ENCODE peak calls at places on chromosomes 5 and 9, in nine cellular contexts. One of them, this sample, is unnamed.

GRCh38 chr9:89078860-89079259 is 87.6 kb downstream of the S1PR3 start:
- DNase-seq in hepatocyte: no peak
- DNase-seq in H9: no peak
- DNase-seq in esophagus squamous epithelium: no peak
- DNase-seq in stomach: no peak
- DNase-seq in prostate gland: no peak
- DNase-seq in left lung: no peak
- DNase-seq in IMR-90: peak; percentile 57
- DNase-seq in dorsolateral prefrontal cortex: no peak
- DNase-seq in this sample: no peak

GRCh38 chr9:88580961-88581360 is 46.0 kb downstream of the NXNL2 start:
- DNase-seq in esophagus squamous epithelium: no peak
- DNase-seq in IMR-90: peak; percentile 37
- DNase-seq in dorsolateral prefrontal cortex: no peak
- DNase-seq in stomach: no peak
- DNase-seq in H9: no peak
- DNase-seq in prostate gland: no peak
- DNase-seq in hepatocyte: no peak
- DNase-seq in left lung: no peak
- DNase-seq in this sample: no peak

GRCh38 chr5:27403248-27403882 is 365.0 kb upstream of the CDH9 start:
- DNase-seq in IMR-90: no peak
- DNase-seq in hepatocyte: no peak
- DNase-seq in prostate gland: no peak
- DNase-seq in left lung: no peak
- DNase-seq in H9: no peak
- DNase-seq in stomach: no peak
- DNase-seq in dorsolateral prefrontal cortex: no peak
- DNase-seq in esophagus squamous epithelium: no peak
- DNase-seq in this sample: no peak

GRCh38 chr5:72752909-72753308 is 63.6 kb upstream of the TNPO1 start:
- DNase-seq in esophagus squamous epithelium: no peak
- DNase-seq in IMR-90: no peak
- DNase-seq in stomach: no peak
- DNase-seq in prostate gland: no peak
- DNase-seq in left lung: no peak
- DNase-seq in H9: no peak
- DNase-seq in dorsolateral prefrontal cortex: no peak
- DNase-seq in hepatocyte: no peak
- DNase-seq in this sample: no peak

GRCh38 chr5:10611290-10611689 is 47.4 kb downstream of the ANKRD33B start:
- DNase-seq in esophagus squamous epithelium: no peak
- DNase-seq in IMR-90: peak; percentile 73
- DNase-seq in stomach: no peak
- DNase-seq in hepatocyte: no peak
- DNase-seq in H9: no peak
- DNase-seq in prostate gland: no peak
- DNase-seq in dorsolateral prefrontal cortex: no peak
- DNase-seq in left lung: no peak
- DNase-seq in this sample: no peak

GRCh38 chr5:10202089-10202753 is 47.5 kb downstream of the ATPSCKMT start:
- DNase-seq in dorsolateral prefrontal cortex: no peak
- DNase-seq in IMR-90: no peak
- DNase-seq in H9: no peak
- DNase-seq in hepatocyte: no peak
- DNase-seq in esophagus squamous epithelium: no peak
- DNase-seq in prostate gland: no peak
- DNase-seq in left lung: no peak
- DNase-seq in stomach: no peak
- DNase-seq in this sample: no peak

GRCh38 chr9:108270041-108270440 is 585.7 kb downstream of the ACTL7B start:
- DNase-seq in left lung: no peak
- DNase-seq in prostate gland: no peak
- DNase-seq in H9: no peak
- DNase-seq in hepatocyte: peak; percentile 22
- DNase-seq in dorsolateral prefrontal cortex: no peak
- DNase-seq in esophagus squamous epithelium: no peak
- DNase-seq in stomach: no peak
- DNase-seq in IMR-90: peak; percentile 38
- DNase-seq in this sample: no peak

GRCh38 chr5:97297063-97297715 is 114.1 kb upstream of the RIOK2 start:
- DNase-seq in H9: peak; percentile 76
- DNase-seq in prostate gland: no peak
- DNase-seq in dorsolateral prefrontal cortex: no peak
- DNase-seq in esophagus squamous epithelium: no peak
- DNase-seq in IMR-90: peak; percentile 23
- DNase-seq in stomach: no peak
- DNase-seq in hepatocyte: peak; percentile 49
- DNase-seq in left lung: no peak
- DNase-seq in this sample: no peak

GRCh38 chr5:29016067-29016466 is 1977.7 kb upstream of the CDH9 start:
- DNase-seq in prostate gland: no peak
- DNase-seq in hepatocyte: no peak
- DNase-seq in H9: no peak
- DNase-seq in left lung: no peak
- DNase-seq in esophagus squamous epithelium: no peak
- DNase-seq in stomach: no peak
- DNase-seq in IMR-90: no peak
- DNase-seq in dorsolateral prefrontal cortex: no peak
- DNase-seq in this sample: no peak

GRCh38 chr9:108600896-108601295 is 254.9 kb downstream of the ACTL7B start:
- DNase-seq in esophagus squamous epithelium: no peak
- DNase-seq in hepatocyte: no peak
- DNase-seq in prostate gland: no peak
- DNase-seq in left lung: no peak
- DNase-seq in H9: no peak
- DNase-seq in stomach: no peak
- DNase-seq in dorsolateral prefrontal cortex: no peak
- DNase-seq in IMR-90: no peak
- DNase-seq in this sample: no peak

GRCh38 chr5:159915913-159916840 is at the start of gene ADRA1B:
- DNase-seq in hepatocyte: peak; percentile 88
- DNase-seq in stomach: peak; percentile 73
- DNase-seq in esophagus squamous epithelium: no peak
- DNase-seq in left lung: peak; percentile 88
- DNase-seq in prostate gland: peak; percentile 31
- DNase-seq in H9: peak; percentile 80
- DNase-seq in dorsolateral prefrontal cortex: peak; percentile 44
- DNase-seq in IMR-90: peak; percentile 53
- DNase-seq in this sample: peak; percentile 89

GRCh38 chr9:110116543-110116885 is 91.4 kb downstream of the C9orf152 start:
- DNase-seq in prostate gland: no peak
- DNase-seq in IMR-90: peak; percentile 99
- DNase-seq in left lung: no peak
- DNase-seq in H9: no peak
- DNase-seq in stomach: no peak
- DNase-seq in hepatocyte: peak; percentile 51
- DNase-seq in dorsolateral prefrontal cortex: no peak
- DNase-seq in esophagus squamous epithelium: no peak
- DNase-seq in this sample: no peak

GRCh38 chr5:147673276-147673675 is 109.3 kb downstream of the JAKMIP2 start:
- DNase-seq in prostate gland: no peak
- DNase-seq in IMR-90: no peak
- DNase-seq in hepatocyte: no peak
- DNase-seq in H9: no peak
- DNase-seq in esophagus squamous epithelium: no peak
- DNase-seq in stomach: no peak
- DNase-seq in left lung: no peak
- DNase-seq in dorsolateral prefrontal cortex: no peak
- DNase-seq in this sample: no peak

GRCh38 chr5:106545325-106545724 is 1125.4 kb downstream of the EFNA5 start:
- DNase-seq in dorsolateral prefrontal cortex: no peak
- DNase-seq in esophagus squamous epithelium: no peak
- DNase-seq in IMR-90: no peak
- DNase-seq in hepatocyte: no peak
- DNase-seq in left lung: no peak
- DNase-seq in H9: no peak
- DNase-seq in prostate gland: no peak
- DNase-seq in stomach: no peak
- DNase-seq in this sample: no peak

GRCh38 chr5:147949711-147950573 is 43.6 kb upstream of the C5orf46 start:
- DNase-seq in left lung: no peak
- DNase-seq in H9: no peak
- DNase-seq in IMR-90: peak; percentile 39
- DNase-seq in dorsolateral prefrontal cortex: no peak
- DNase-seq in hepatocyte: peak; percentile 66
- DNase-seq in stomach: no peak
- DNase-seq in prostate gland: no peak
- DNase-seq in esophagus squamous epithelium: no peak
- DNase-seq in this sample: no peak

GRCh38 chr5:158874814-158875213 is 224.9 kb downstream of the EBF1 start:
- DNase-seq in hepatocyte: no peak
- DNase-seq in prostate gland: no peak
- DNase-seq in left lung: no peak
- DNase-seq in stomach: no peak
- DNase-seq in H9: no peak
- DNase-seq in IMR-90: no peak
- DNase-seq in dorsolateral prefrontal cortex: no peak
- DNase-seq in esophagus squamous epithelium: no peak
- DNase-seq in this sample: no peak

GRCh38 chr5:28286566-28286965 is 1248.2 kb upstream of the CDH9 start:
- DNase-seq in dorsolateral prefrontal cortex: no peak
- DNase-seq in esophagus squamous epithelium: no peak
- DNase-seq in hepatocyte: no peak
- DNase-seq in prostate gland: no peak
- DNase-seq in stomach: no peak
- DNase-seq in IMR-90: no peak
- DNase-seq in H9: no peak
- DNase-seq in left lung: no peak
- DNase-seq in this sample: no peak

GRCh38 chr9:137498720-137499150 is 39.6 kb upstream of the NSMF start:
- DNase-seq in stomach: no peak
- DNase-seq in hepatocyte: no peak
- DNase-seq in H9: no peak
- DNase-seq in esophagus squamous epithelium: no peak
- DNase-seq in left lung: peak; percentile 56
- DNase-seq in dorsolateral prefrontal cortex: no peak
- DNase-seq in IMR-90: no peak
- DNase-seq in prostate gland: no peak
- DNase-seq in this sample: no peak

GRCh38 chr9:121201045-121201737 is 478 bp downstream of the RAB14 start:
- DNase-seq in stomach: peak; percentile 53
- DNase-seq in left lung: peak; percentile 92
- DNase-seq in H9: no peak
- DNase-seq in dorsolateral prefrontal cortex: peak; percentile 25
- DNase-seq in prostate gland: peak; percentile 15
- DNase-seq in IMR-90: no peak
- DNase-seq in hepatocyte: peak; percentile 62
- DNase-seq in esophagus squamous epithelium: no peak
- DNase-seq in this sample: no peak

GRCh38 chr5:178383919-178384814 is 151.6 kb upstream of the PHYKPL start:
- DNase-seq in left lung: peak; percentile 76
- DNase-seq in dorsolateral prefrontal cortex: no peak
- DNase-seq in esophagus squamous epithelium: no peak
- DNase-seq in IMR-90: no peak
- DNase-seq in hepatocyte: peak; percentile 85
- DNase-seq in H9: no peak
- DNase-seq in stomach: no peak
- DNase-seq in prostate gland: peak; percentile 68
- DNase-seq in this sample: no peak
- H3K27me3 ChIP-seq in left lung: peaks cover 42% of the 10 kb centered on the region
- H3K27me3 ChIP-seq in dorsolateral prefrontal cortex: no peaks in the 10 kb centered on the region
- H3K27me3 ChIP-seq in esophagus squamous epithelium: peaks cover 33% of the 10 kb centered on the region
- H3K27me3 ChIP-seq in IMR-90: no peaks in the 10 kb centered on the region
- H3K27me3 ChIP-seq in hepatocyte: no peaks in the 10 kb centered on the region
- H3K27me3 ChIP-seq in H9: no peaks in the 10 kb centered on the region
- H3K27me3 ChIP-seq in stomach: no peaks in the 10 kb centered on the region
- H3K27me3 ChIP-seq in prostate gland: no peaks in the 10 kb centered on the region
- H3K27me3 ChIP-seq in this sample: peaks cover 50% of the 10 kb centered on the region

GRCh38 chr9:115939065-115939765 is 214.4 kb upstream of the PAPPA start:
- DNase-seq in esophagus squamous epithelium: no peak
- DNase-seq in dorsolateral prefrontal cortex: no peak
- DNase-seq in left lung: no peak
- DNase-seq in stomach: no peak
- DNase-seq in hepatocyte: no peak
- DNase-seq in IMR-90: peak; percentile 87
- DNase-seq in prostate gland: no peak
- DNase-seq in H9: no peak
- DNase-seq in this sample: no peak
- H3K27ac ChIP-seq in esophagus squamous epithelium: no peak overlapping the region
- H3K27ac ChIP-seq in dorsolateral prefrontal cortex: no peak overlapping the region
- H3K27ac ChIP-seq in left lung: no peak overlapping the region
- H3K27ac ChIP-seq in stomach: no peak overlapping the region
- H3K27ac ChIP-seq in hepatocyte: no peak overlapping the region
- H3K27ac ChIP-seq in IMR-90: peak overlapping the region; percentile 95
- H3K27ac ChIP-seq in prostate gland: no peak overlapping the region
- H3K27ac ChIP-seq in H9: no peak overlapping the region
- H3K27ac ChIP-seq in this sample: no peak overlapping the region

GRCh38 chr5:41903382-41903891 is 707 bp upstream of the RIMOC1 start:
- DNase-seq in H9: no peak
- DNase-seq in prostate gland: no peak
- DNase-seq in stomach: no peak
- DNase-seq in hepatocyte: no peak
- DNase-seq in esophagus squamous epithelium: no peak
- DNase-seq in IMR-90: no peak
- DNase-seq in left lung: no peak
- DNase-seq in dorsolateral prefrontal cortex: no peak
- DNase-seq in this sample: no peak
- TF ChIP-seq CTCF in H9: no peak
- TF ChIP-seq CTCF in prostate gland: no peak
- TF ChIP-seq CTCF in stomach: no peak
- TF ChIP-seq CTCF in hepatocyte: no peak
- TF ChIP-seq CTCF in esophagus squamous epithelium: no peak
- TF ChIP-seq CTCF in IMR-90: no peak
- TF ChIP-seq CTCF in left lung: no peak
- TF ChIP-seq CTCF in dorsolateral prefrontal cortex: no peak
- TF ChIP-seq CTCF in this sample: no peak

DNA sequence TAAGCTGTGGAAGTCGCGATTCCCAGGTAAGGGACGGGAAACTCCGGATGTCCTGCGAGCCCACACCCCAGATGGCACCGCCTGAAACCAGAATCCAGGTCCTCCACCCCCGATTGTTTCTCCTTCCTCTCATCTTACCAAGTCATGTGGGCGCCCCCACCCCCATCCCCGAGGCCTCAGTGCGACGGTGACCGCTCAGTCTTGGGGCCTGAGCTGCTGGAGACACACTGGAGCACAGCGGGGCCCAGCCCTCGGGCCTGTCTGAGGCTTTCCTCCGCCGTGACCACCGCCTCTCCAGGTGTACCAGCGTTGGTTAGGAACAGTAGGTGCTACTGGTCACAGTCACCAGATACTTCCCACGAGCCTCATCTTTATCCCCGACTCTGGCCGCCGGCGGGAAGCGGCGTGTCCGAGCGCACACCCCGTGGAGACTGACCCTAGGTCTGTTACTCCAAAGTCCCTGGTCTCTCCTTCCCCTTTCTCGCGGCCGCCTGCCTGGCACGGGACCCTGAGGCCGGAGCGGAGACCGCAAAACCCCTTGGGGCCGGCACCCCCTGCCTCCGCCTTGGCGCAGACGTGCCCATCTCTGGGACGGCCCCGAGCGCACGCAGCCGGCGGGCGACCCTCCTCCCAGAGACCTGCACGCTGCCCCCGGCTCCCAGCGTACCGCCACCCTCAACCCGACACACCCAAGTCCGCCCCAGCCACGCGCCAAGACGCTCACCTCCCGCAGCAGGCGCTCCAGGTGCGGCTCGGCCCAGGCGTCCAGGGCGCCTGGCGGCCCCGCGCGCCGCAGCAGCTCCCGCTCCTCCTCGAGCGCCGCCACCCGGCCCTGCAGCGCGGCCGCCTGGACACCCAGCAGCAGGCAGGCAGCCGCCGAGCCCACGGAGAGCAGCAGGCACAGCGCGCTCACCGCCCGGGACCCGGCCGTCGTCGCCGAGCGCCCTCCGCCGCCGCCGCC is 733 bp downstream of the COL23A1 start:
- DNase-seq in hepatocyte: peak; percentile 80
- DNase-seq in esophagus squamous epithelium: no peak
- DNase-seq in stomach: no peak
- DNase-seq in IMR-90: peak; percentile 11
- DNase-seq in dorsolateral prefrontal cortex: no peak
- DNase-seq in prostate gland: no peak
- DNase-seq in H9: peak; percentile 45
- DNase-seq in left lung: peak; percentile 83
- DNase-seq in this sample: no peak
- H3K27me3 ChIP-seq in hepatocyte: peaks cover 32% of the 10 kb centered on the region
- H3K27me3 ChIP-seq in esophagus squamous epithelium: peaks cover 48% of the 10 kb centered on the region
- H3K27me3 ChIP-seq in stomach: no peaks in the 10 kb centered on the region
- H3K27me3 ChIP-seq in IMR-90: peaks cover 28% of the 10 kb centered on the region
- H3K27me3 ChIP-seq in dorsolateral prefrontal cortex: peaks cover 10% of the 10 kb centered on the region
- H3K27me3 ChIP-seq in prostate gland: no peaks in the 10 kb centered on the region
- H3K27me3 ChIP-seq in H9: peaks cover 6% of the 10 kb centered on the region
- H3K27me3 ChIP-seq in left lung: peaks cover 43% of the 10 kb centered on the region
- H3K27me3 ChIP-seq in this sample: peaks cover 29% of the 10 kb centered on the region

This sample was measured in tibial artery.